ENCODE peak calls at places on chromosomes 1 and 21, in ten cellular contexts. N is sigmoid colon, E is stomach, U is suprapubic skin, P is upper lobe of left lung, M is tibial nerve, A is K562, T is ovary, H is A549, F is SK-N-SH. Z is an unnamed sample. For H3K4me1, the result is how much of the 10 kb centered on the place peaks cover.

GRCh38 chr1:76035053-76035452 is 39.5 kb upstream of the ST6GALNAC3 start:
- DNase-seq in N (no peak), E (no peak), U (no peak), P (no peak), M (no peak), A (no peak), T (no peak), H (peak), F (peak), Z (no peak)

GRCh38 chr1:162631546-162632233 is 574 bp upstream of the DDR2 start:
- DNase-seq in N (peak), E (no peak), U (peak), P (no peak), M (no peak), A (peak), T (peak), H (no peak), F (peak), Z (no peak)

GRCh38 chr1:48109390-48110009 is 112.3 kb upstream of the TRABD2B start:
- DNase-seq in N (no peak), E (no peak), U (no peak), P (no peak), M (no peak), A (no peak), T (no peak), H (peak), F (peak), Z (no peak)

GRCh38 chr1:100565533-100565932 is 27.6 kb downstream of the GPR88 start:
- DNase-seq in N (no peak), E (no peak), U (no peak), P (no peak), M (no peak), A (no peak), T (no peak), H (no peak), F (no peak), Z (no peak)

GRCh38 chr1:21537511-21537931 is 28.3 kb downstream of the ALPL start:
- DNase-seq in N (no peak), E (peak), U (no peak), P (no peak), M (no peak), A (no peak), T (peak), H (no peak), F (no peak), Z (no peak)

GRCh38 chr1:2540816-2541492 is 10.9 kb upstream of the HES5 start:
- DNase-seq in N (no peak), E (no peak), U (no peak), P (no peak), M (no peak), A (peak), T (no peak), H (no peak), F (peak), Z (no peak)

GRCh38 chr1:225567789-225568188 is 85.1 kb downstream of the ENAH start:
- DNase-seq in N (no peak), E (no peak), U (no peak), P (no peak), M (no peak), A (no peak), T (no peak), H (peak), F (no peak), Z (no peak)

GRCh38 chr21:45530423-45531113 is 11.7 kb downstream of the SLC19A1 start:
- DNase-seq in N (peak), E (peak), U (peak), P (no peak), M (no peak), A (no peak), T (no peak), H (no peak), F (no peak), Z (no peak)

DNA sequence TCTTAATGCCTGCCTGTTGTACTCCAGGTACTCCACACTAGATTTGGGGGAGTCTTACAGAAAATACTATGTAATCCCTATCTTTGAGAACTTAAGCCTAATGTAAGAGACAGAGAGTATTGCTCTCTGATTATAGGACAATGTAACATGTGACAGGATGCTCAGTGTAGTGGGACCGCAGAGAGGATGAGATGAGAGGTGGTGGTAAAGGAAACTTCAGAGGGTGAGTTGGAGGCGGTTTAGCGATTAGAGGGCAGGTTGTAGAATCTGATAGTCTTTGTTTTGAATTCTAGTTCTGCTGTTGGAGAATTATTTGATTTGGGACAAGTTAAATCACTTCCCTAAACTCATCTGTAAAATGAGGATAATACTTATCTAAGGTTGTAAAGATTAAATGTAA is 5.4 kb downstream of the SOAT1 start:
- DNase-seq in N (no peak), E (no peak), U (no peak), P (no peak), M (no peak), A (no peak), T (no peak), H (no peak), F (no peak), Z (no peak)
- TF ChIP-seq EP300 in N (no peak), E (no peak), U (no peak), P (no peak), M (no peak), A (no peak), T (no peak), H (no peak), F (no peak), Z (no peak)

DNA sequence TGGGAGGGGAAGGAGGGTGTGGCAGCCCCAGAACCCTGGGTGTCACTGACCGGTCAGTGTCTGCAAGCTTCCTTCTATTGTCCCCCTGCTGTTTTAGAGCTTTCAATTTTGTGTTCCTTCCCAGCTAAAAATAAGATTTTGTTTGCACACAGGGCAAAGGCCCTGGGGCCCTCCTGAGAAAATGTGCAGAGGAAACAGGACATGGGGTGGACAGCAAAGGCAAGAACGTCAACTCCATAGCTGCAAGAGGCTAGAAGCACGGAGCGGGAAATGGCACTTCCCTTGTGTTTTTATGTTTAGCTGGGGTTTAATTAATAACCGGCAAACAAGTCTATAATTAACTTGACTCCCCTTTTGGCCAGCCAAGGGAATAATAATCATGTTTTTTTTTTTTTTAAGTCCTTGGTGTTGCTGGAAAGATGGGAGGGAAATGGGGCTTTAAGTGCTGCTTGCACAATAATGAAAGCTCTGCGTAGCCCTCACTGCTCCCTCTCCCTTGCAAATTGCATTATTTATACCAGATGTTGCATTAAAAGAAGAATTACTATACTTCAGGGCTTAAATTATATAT is 261.4 kb upstream of the USP24 start:
- DNase-seq in N (no peak), E (no peak), U (no peak), P (no peak), M (no peak), A (no peak), T (no peak), H (peak), F (peak), Z (peak)
- H3K4me1 ChIP-seq in N (under half), E (under half), U (under half), P (under half), M (under half), A (under half), T (under half), H (under half), F (under half), Z (under half)

GRCh38 chr1:44820945-44821715 is 12.8 kb downstream of the BTBD19 start:
- DNase-seq in N (peak), E (no peak), U (no peak), P (no peak), M (no peak), A (no peak), T (no peak), H (no peak), F (no peak), Z (no peak)
- TF ChIP-seq EP300 in N (no peak), E (no peak), U (no peak), P (no peak), M (no peak), A (no peak), T (no peak), H (no peak), F (no peak), Z (no peak)

DNA sequence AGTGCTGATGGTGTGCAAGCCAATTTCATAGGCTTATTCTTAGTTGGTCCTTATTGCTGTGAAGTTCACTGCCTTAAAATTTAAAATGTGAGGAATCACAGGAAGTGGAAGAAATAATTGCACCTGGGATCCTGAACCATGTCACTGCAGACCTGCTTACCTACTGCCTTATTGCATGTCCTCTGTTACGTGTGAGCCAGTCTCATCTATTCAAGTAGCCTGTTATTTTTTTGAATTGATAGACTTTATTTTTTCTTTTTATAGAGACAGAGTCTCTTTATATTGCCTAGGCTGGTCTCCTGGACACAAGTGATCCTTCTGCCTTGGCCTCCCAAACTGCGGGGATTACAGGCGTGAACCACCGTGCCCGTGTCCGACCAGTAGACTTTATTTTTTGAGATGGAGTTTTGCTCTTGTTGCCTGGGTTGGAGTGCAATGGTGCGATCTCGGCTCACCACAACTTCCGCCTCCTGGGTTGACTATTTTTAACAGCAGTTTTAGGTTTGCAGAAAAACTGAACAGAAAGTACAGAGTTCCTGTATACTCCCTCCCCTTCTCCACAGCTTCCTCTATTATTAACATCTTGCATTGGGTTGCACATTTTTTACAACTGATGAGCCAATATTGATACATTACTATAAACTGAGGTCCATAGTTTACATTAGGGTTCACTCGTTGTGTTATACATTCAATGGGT is 14.0 kb upstream of the DISC1 start:
- DNase-seq in N (no peak), E (peak), U (no peak), P (peak), M (no peak), A (no peak), T (no peak), H (no peak), F (no peak), Z (no peak)
- H3K4me1 ChIP-seq in N (under half), E (under half), U (under half), P (under half), M (under half), A (under half), T (under half), H (under half), F (under half), Z (under half)

GRCh38 chr21:36769051-36769867 is 70.3 kb downstream of the SIM2 start:
- DNase-seq in N (no peak), E (no peak), U (peak), P (no peak), M (no peak), A (no peak), T (peak), H (no peak), F (no peak), Z (no peak)

GRCh38 chr21:36776981-36777617 is 78.2 kb downstream of the SIM2 start:
- DNase-seq in N (no peak), E (no peak), U (no peak), P (no peak), M (no peak), A (no peak), T (no peak), H (no peak), F (no peak), Z (no peak)

GRCh38 chr21:36773995-36774394 is 75.1 kb downstream of the SIM2 start:
- DNase-seq in N (no peak), E (no peak), U (no peak), P (no peak), M (no peak), A (no peak), T (no peak), H (no peak), F (no peak), Z (no peak)

GRCh38 chr21:36768496-36768895 is 69.6 kb downstream of the SIM2 start:
- DNase-seq in N (no peak), E (no peak), U (no peak), P (no peak), M (no peak), A (no peak), T (no peak), H (no peak), F (no peak), Z (no peak)

GRCh38 chr21:36773111-36773510 is 74.2 kb downstream of the SIM2 start:
- DNase-seq in N (peak), E (peak), U (no peak), P (peak), M (no peak), A (no peak), T (peak), H (peak), F (no peak), Z (no peak)
- TF ChIP-seq EP300 in N (no peak), E (no peak), U (no peak), P (no peak), M (no peak), A (no peak), T (no peak), H (no peak), F (no peak), Z (no peak)

DNA sequence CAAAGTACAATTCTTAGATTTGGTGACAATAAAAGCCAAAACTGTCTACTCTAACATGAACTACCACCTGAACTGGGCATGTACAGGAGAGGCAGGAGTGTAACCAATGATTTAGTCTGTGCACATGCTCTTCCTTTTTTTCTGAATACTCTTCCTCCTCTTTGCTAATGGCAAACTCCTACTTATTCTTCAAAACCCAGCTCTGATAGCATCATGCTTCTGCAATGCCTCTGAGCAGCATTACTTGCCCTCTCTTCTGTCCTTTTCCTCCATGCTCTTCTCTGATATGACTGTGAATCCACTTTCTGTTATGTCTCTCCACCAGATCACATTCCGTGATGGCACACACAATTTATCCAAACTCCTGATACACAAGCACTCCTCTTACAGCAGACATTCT is 31.4 kb downstream of the CNN3 start:
- DNase-seq in N (no peak), E (no peak), U (no peak), P (no peak), M (no peak), A (no peak), T (no peak), H (no peak), F (no peak), Z (no peak)
- H3K4me1 ChIP-seq in N (under half), E (under half), U (under half), P (under half), M (under half), A (under half), T (under half), H (under half), F (under half), Z (under half)

DNA sequence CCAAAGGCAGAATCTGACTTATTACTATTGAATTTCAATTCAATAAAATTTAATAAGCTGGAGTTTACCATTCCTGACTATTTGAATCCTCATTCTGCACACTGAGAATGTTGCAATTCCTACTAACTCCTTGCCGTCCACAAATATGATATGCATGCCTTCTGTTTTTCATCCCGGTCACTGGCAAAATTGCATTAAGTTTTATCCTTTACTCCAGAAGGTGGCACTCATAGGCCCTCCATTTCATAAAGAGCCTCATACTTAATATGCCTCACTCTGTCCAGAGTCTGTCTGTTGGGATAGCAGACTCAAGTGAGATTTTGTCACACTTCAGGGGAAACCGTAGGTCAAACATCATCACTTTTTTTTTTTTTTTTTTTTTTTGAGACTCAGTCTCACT is 27.4 kb downstream of the F11R start:
- DNase-seq in N (no peak), E (no peak), U (no peak), P (no peak), M (no peak), A (no peak), T (no peak), H (peak), F (peak), Z (no peak)
- TF ChIP-seq EP300 in N (no peak), E (no peak), U (no peak), P (no peak), M (no peak), A (no peak), T (no peak), H (no peak), F (no peak), Z (no peak)